ENCODE peak calls at places on chromosomes 12 and 14, in six cellular contexts. M, P, W, Q, Y and S are unnamed samples.

GRCh38 chr12:50988051-50988450 is 35.7 kb downstream of the HIGD1C start:
- DNase-seq in M (peak; percentile 10), P (no peak), W (peak; percentile 75), Q (no peak), Y (no peak), S (no peak)

GRCh38 chr14:90739318-90740077 is 76.7 kb downstream of the TTC7B start:
- DNase-seq in M (no peak), P (no peak), W (peak; percentile 12), Q (no peak), Y (no peak), S (peak; percentile 56)

GRCh38 chr12:117890137-117890536 is 78.7 kb downstream of the KSR2 start:
- DNase-seq in M (no peak), P (no peak), W (peak; percentile 14), Q (peak; percentile 49), Y (no peak), S (peak; percentile 58)

GRCh38 chr12:106757623-106758348 is 16.7 kb upstream of the RIC8B start:
- DNase-seq in M (no peak), P (no peak), W (no peak), Q (no peak), Y (no peak), S (no peak)

GRCh38 chr14:29085546-29085945 is 319.0 kb downstream of the FOXG1 start:
- DNase-seq in M (no peak), P (no peak), W (peak; percentile 43), Q (peak; percentile 74), Y (peak; percentile 14), S (peak; percentile 47)

GRCh38 chr12:12443482-12443881 is 86.6 kb downstream of the BORCS5 start:
- DNase-seq in M (peak; percentile 68), P (no peak), W (no peak), Q (no peak), Y (no peak), S (no peak)

GRCh38 chr12:91628656-91629055 is 446.0 kb upstream of the DCN start:
- DNase-seq in M (peak; percentile 6), P (no peak), W (peak; percentile 25), Q (no peak), Y (no peak), S (no peak)

GRCh38 chr14:104192146-104192882 is 53.9 kb downstream of the KIF26A start:
- DNase-seq in M (no peak), P (no peak), W (no peak), Q (no peak), Y (no peak), S (no peak)

GRCh38 chr14:20907214-20907613 is 16.0 kb downstream of the RNASE3 start:
- DNase-seq in M (no peak), P (no peak), W (no peak), Q (no peak), Y (no peak), S (no peak)

GRCh38 chr12:27861428-27862167 is 81.6 kb upstream of the MANSC4 start:
- DNase-seq in M (no peak), P (no peak), W (no peak), Q (no peak), Y (no peak), S (no peak)

GRCh38 chr12:48285751-48286650 is 64.7 kb downstream of the ZNF641 start:
- DNase-seq in M (no peak), P (no peak), W (no peak), Q (peak; percentile 49), Y (no peak), S (peak; percentile 66)

GRCh38 chr12:51320695-51321320 is 3.2 kb downstream of the BIN2 start:
- DNase-seq in M (peak; percentile 26), P (no peak), W (peak; percentile 25), Q (peak; percentile 78), Y (peak; percentile 62), S (peak; percentile 82)

GRCh38 chr14:49774111-49774510 is 6.2 kb downstream of the KLHDC2 start:
- DNase-seq in M (no peak), P (no peak), W (no peak), Q (no peak), Y (no peak), S (no peak)

GRCh38 chr14:34629657-34630529 is at the start of gene SNX6:
- DNase-seq in M (peak; percentile 45), P (peak; percentile 76), W (peak; percentile 91), Q (peak; percentile 78), Y (peak; percentile 75), S (peak; percentile 92)

DNA sequence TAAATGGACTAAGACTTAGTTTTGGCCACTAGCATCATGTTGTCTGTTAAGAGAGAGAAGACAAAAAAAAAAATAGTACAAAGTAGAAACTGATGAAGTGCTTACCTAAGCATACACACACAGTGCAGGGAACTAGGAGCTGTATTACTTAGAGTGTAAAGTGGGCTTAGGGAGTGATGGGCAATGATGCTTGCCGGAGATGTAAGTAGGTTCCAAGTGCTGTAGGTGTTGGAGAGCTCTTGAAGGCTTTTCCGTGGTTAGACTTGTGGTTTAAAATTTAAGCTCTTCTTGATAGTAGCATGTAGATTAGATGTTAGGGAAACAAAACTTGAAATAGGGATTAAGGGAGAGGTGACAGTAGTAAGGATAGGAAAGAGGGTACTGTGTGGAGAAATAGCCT is 34.7 kb downstream of the MIA2 start:
- DNase-seq in M (peak; percentile 38), P (no peak), W (peak; percentile 49), Q (no peak), Y (no peak), S (no peak)
- H3K27ac ChIP-seq in M (no peak overlapping the region), P (peak overlapping the region; percentile 96), W (peak overlapping the region; percentile 95), Q (no peak overlapping the region), Y (no peak overlapping the region), S (no peak overlapping the region)

GRCh38 chr14:97706814-97707213 is 909.6 kb downstream of the VRK1 start:
- DNase-seq in M (no peak), P (no peak), W (no peak), Q (no peak), Y (no peak), S (no peak)

GRCh38 chr14:97703006-97703760 is 906.0 kb downstream of the VRK1 start:
- DNase-seq in M (no peak), P (no peak), W (no peak), Q (no peak), Y (no peak), S (peak; percentile 53)

GRCh38 chr14:97704316-97704715 is 907.1 kb downstream of the VRK1 start:
- DNase-seq in M (no peak), P (no peak), W (no peak), Q (peak; percentile 19), Y (no peak), S (no peak)

GRCh38 chr14:97705976-97706375 is 908.8 kb downstream of the VRK1 start:
- DNase-seq in M (no peak), P (no peak), W (no peak), Q (no peak), Y (no peak), S (no peak)

GRCh38 chr14:97705107-97705506 is 907.9 kb downstream of the VRK1 start:
- DNase-seq in M (no peak), P (no peak), W (no peak), Q (no peak), Y (no peak), S (no peak)
- H3K4me3 ChIP-seq in M (no peak overlapping the region), P (no peak overlapping the region), W (no peak overlapping the region), Q (no peak overlapping the region), Y (no peak overlapping the region), S (no peak overlapping the region)

GRCh38 chr14:69637503-69638030 is 26.2 kb downstream of the SUSD6 start:
- DNase-seq in M (no peak), P (no peak), W (no peak), Q (no peak), Y (no peak), S (no peak)
- H3K27ac ChIP-seq in M (no peak overlapping the region), P (no peak overlapping the region), W (no peak overlapping the region), Q (peak overlapping the region; percentile 79), Y (peak overlapping the region; percentile 51), S (peak overlapping the region; percentile 22)

DNA sequence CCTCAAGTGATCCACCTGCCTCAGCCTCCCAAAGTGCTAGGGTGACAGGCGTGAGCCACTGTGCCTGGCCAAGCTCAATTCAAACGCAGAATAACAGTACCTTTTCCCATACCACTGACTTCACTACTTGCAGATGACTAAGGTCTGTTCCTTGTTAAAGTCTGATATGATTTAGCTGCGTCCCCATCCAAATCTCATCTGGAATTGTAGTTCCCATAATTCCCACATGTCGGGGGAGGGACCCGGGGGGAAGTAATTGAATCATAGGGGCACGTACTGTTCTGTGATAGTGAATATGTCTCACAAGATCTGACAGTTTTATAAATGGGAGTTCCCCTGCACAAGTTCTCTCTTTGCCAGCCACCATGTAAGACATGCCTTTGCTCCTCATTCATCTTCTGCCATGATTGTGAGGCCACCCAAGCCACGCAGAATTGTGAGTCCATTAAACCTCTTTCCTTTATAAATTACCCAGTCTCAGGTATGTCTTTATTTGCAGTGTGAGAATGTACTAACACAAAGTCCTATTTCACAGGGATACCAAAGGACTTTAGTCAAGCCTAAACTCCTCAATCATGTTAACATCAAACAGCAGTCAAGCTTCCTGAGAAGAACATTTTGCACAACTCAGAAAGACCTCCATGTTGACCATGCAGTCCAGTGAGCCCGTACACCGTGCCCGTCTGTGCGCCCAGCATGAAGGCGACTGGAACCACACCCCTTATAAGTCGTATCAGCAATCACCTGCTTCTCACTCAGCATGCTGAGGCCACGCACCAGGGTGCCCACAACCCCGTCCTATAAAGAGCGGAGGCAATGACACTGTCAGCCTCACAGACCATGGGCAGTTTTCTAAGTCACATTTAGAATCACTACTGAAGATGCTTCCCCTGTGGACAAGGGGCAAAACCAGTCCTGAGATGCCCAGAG is 36.9 kb downstream of the FOXN3 start:
- DNase-seq in M (no peak), P (no peak), W (no peak), Q (no peak), Y (no peak), S (no peak)
- H3K4me3 ChIP-seq in M (no peak overlapping the region), P (no peak overlapping the region), W (no peak overlapping the region), Q (no peak overlapping the region), Y (no peak overlapping the region), S (no peak overlapping the region)

DNA sequence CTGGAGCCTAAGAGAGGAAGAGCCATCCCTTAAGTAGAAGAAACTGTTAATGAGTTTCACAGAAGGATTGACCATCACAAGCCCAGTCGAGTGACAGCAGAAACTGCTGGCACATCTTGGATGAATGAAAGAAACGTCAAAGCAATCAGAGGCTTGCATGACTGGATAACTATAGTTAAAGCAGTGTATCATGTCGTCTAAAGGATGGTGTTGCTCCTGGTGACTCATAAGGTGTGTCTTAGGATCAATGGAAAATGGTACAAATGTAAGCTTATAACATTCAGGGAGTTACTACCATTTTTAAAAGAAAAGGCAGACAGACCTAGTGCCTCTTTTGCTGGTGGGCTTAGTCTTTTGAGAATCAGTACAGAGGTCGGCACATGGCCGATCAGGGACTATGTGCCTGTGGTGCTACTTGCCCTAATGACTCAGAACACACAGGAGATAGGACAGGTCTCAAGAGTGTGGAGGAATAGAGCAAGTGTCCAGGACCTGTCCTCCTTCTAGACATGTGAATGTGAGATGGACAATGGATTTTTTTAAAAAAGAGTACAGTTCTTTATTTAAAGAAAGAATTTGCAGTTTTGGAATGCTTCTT is 55.7 kb downstream of the TMX1 start:
- DNase-seq in M (peak; percentile 14), P (no peak), W (peak; percentile 43), Q (no peak), Y (no peak), S (no peak)
- H3K27ac ChIP-seq in M (no peak overlapping the region), P (no peak overlapping the region), W (no peak overlapping the region), Q (no peak overlapping the region), Y (no peak overlapping the region), S (no peak overlapping the region)

GRCh38 chr14:54220697-54221431 is 175.9 kb upstream of the CDKN3 start:
- DNase-seq in M (no peak), P (no peak), W (no peak), Q (no peak), Y (no peak), S (no peak)
- H3K4me3 ChIP-seq in M (peak overlapping the region; percentile 53), P (no peak overlapping the region), W (peak overlapping the region; percentile 69), Q (peak overlapping the region; percentile 68), Y (no peak overlapping the region), S (peak overlapping the region; percentile 69)